ENCODE peak calls at places on chromosome 3, in four cellular contexts. F is GM20000; R is body of pancreas; S is activated CD4-positive, alpha-beta memory T cell treated with anti-CD3 and anti-CD28 coated beads, Interleukin-2, amount 10 ng/mL, durations not matched to agents 7 days and 5 days. U is an unnamed sample.

GRCh38 chr3:48409291-48410201 is 20.3 kb downstream of the PLXNB1 start:
- DNase-seq in R (peak), F (peak), S (no peak), U (peak)

GRCh38 chr3:157542711-157543485 is 39.7 kb upstream of the VEPH1 start:
- DNase-seq in S (no peak), F (no peak), R (peak), U (peak)

GRCh38 chr3:120689395-120689794 is 7.4 kb upstream of the HGD start:
- DNase-seq in S (no peak), F (no peak), R (no peak), U (no peak)

GRCh38 chr3:16739416-16740091 is 134.3 kb upstream of the DAZL start:
- DNase-seq in R (no peak), S (no peak), F (no peak), U (no peak)

GRCh38 chr3:38297947-38298711 is 16.0 kb downstream of the SLC22A14 start:
- DNase-seq in S (no peak), F (no peak), R (no peak), U (no peak)

GRCh38 chr3:122689587-122689986 is 8.9 kb downstream of the PARP14 start:
- DNase-seq in R (no peak), F (no peak), S (no peak), U (no peak)

GRCh38 chr3:23629181-23629893 is 176.4 kb upstream of the UBE2E1 start:
- DNase-seq in S (no peak), R (peak), F (no peak), U (peak)

GRCh38 chr3:128863560-128863959 is 15.9 kb upstream of the ACAD9 start:
- DNase-seq in S (peak), F (no peak), R (no peak), U (no peak)

U was measured in colonic mucosa.